ENCODE peak calls at places on chromosomes 4 and X, in four cellular contexts. B is GM12878, I is A549, R is GM23338. S is an unnamed sample.

GRCh38 chr4:154205471-154205870 is 286.1 kb downstream of the DCHS2 start:
- DNase-seq in R (no peak), B (no peak), I (no peak), S (peak; percentile 58)

GRCh38 chr4:75497133-75497532 is 17.1 kb downstream of the RCHY1 start:
- DNase-seq in R (no peak), I (no peak), B (no peak), S (no peak)

GRCh38 chrX:149829751-149830191 is 48.0 kb downstream of the MAGEA9 start:
- DNase-seq in I (no peak), R (peak; percentile 61), B (peak; percentile 35), S (no peak)

GRCh38 chr4:104879367-104879766 is 267.3 kb upstream of the TET2 start:
- DNase-seq in R (no peak), B (no peak), I (no peak), S (no peak)

GRCh38 chr4:1072830-1073446 is 40.4 kb downstream of the RNF212 start:
- DNase-seq in B (no peak), R (peak; percentile 68), I (peak; percentile 65), S (peak; percentile 77)

GRCh38 chr4:8439168-8439567 is 1.4 kb downstream of the ACOX3 start:
- DNase-seq in I (no peak), B (no peak), R (no peak), S (no peak)

GRCh38 chr4:18850763-18851331 is 829.3 kb upstream of the LCORL start:
- DNase-seq in R (no peak), I (no peak), B (no peak), S (no peak)

GRCh38 chr4:2867758-2868491 is 24.3 kb downstream of the ADD1 start:
- DNase-seq in B (no peak), R (peak; percentile 67), I (no peak), S (peak; percentile 64)

GRCh38 chr4:86594559-86595425 is 677 bp downstream of the PTPN13 start:
- DNase-seq in I (peak; percentile 21), R (peak; percentile 65), B (no peak), S (no peak)

GRCh38 chrX:3811331-3812311 is 98.2 kb upstream of the PRKX start:
- DNase-seq in R (peak; percentile 36), I (peak; percentile 40), B (peak; percentile 84), S (peak; percentile 21)

GRCh38 chrX:19790829-19791228 is 96.6 kb downstream of the SH3KBP1 start:
- DNase-seq in I (no peak), R (no peak), B (no peak), S (no peak)

GRCh38 chr4:106312377-106312776 is 3.6 kb downstream of the TBCK start:
- DNase-seq in B (no peak), I (no peak), R (no peak), S (no peak)

GRCh38 chr4:120733968-120734367 is 188.6 kb downstream of the PRDM5 start:
- DNase-seq in B (no peak), R (no peak), I (no peak), S (no peak)

DNA sequence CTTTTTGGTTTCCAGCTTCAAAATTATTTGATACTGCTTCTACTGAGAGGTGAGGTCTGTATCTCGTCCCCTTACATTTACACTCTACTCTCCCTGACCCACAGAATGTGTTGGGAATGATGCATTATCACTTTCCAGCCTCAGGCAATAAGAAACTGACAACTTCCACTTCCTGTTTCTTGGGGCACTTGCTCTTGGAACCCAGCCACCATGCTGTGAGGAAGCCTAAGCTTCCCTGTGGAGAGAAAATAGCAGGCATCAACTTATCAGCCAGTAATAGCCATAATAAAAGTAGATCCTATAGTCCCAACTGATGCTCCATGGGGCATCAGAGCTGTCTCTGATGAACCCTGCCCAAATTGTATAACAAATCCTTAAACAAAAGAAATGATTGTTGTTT is 32.6 kb downstream of the RELL1 start:
- DNase-seq in R (peak; percentile 48), I (no peak), B (no peak), S (no peak)
- TF ChIP-seq JUNB in R (no peak), I (no peak), B (no peak), S (no peak)

GRCh38 chrX:48938721-48939416 is 18.5 kb downstream of the OTUD5 start:
- DNase-seq in I (no peak), B (peak; percentile 84), R (no peak), S (no peak)
- TF ChIP-seq JUNB in I (no peak), B (no peak), R (no peak), S (no peak)

DNA sequence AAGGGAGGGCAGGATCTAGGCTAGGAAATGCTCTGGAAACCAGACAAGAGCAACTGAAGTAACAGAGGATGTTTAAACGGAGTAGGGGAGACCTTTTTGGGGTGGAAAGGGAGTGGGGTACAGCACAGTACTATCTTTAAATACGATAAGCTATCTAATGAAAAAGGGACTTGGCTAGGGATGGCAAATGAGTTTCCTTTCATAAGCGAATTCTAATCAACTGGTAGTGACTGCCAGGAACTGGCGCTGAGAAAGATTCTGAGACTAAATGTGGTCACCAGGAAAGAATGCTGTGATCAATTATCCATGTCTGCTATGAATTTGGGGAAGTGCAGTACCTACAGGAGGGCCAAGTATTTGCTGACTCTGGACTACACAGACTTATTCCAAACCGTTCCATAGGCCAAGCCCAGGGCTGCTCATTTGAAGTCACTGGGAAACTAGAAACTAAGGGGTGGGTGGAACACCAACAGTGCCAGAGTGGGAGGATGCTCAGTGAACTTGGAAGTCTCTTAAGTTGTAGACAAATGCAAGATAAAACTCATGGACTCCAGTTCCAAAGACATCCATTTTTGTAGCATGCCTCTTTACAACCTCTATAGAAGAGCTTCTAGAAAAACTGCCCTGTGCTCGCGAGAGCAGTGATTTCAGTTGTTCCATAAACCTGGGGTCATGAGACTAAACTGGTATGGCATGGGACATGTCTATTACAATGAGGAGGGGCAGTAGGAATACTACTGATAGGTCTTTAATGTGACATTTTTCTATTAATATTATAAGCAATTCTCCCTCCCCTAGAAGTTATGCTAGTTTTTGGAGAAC is 2.0 kb downstream of the TRAPPC2 start:
- DNase-seq in R (no peak), B (no peak), I (no peak), S (no peak)
- TF ChIP-seq JUNB in R (no peak), B (no peak), I (no peak), S (no peak)

GRCh38 chrX:12419591-12419990 is 281.3 kb downstream of the FRMPD4 start:
- DNase-seq in B (no peak), R (no peak), I (no peak), S (no peak)
- TF ChIP-seq JUNB in B (no peak), R (no peak), I (no peak), S (no peak)

DNA sequence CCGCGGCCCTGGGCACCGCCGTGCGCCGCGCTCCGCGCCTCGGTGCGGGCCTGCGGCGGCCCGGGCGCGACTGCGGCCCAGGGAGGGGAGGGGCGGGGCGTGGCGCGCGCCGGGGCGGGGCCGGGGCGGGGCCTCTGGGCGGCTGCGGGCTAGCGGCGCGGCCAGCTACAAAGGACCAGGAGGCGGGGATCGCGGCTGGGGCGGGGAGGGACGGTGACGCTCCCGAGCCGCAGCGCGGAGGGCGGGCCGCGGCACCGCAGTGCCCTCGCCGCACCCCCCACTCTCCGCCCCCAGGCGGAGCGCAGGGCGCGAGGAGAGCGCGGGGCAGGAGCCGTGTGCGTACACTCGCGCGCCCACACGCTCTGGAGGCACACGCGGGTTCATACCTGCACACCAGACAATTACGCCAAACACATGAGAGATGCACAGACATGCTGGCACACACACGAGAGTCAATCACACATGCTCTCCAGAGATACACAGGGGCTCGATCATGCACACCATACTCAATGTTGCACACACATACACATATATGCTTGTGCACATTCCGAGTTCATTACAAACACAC is at the start of gene CRMP1:
- DNase-seq in B (no peak), R (peak; percentile 85), I (no peak), S (no peak)
- TF ChIP-seq JUNB in B (no peak), R (no peak), I (no peak), S (no peak)

GRCh38 chr4:95550566-95550965 is 1.8 kb upstream of the UNC5C start:
- DNase-seq in R (no peak), I (no peak), B (no peak), S (no peak)

GRCh38 chr4:95546866-95547707 is 1.7 kb downstream of the UNC5C start:
- DNase-seq in I (no peak), B (no peak), R (peak; percentile 53), S (no peak)

GRCh38 chr4:95547708-95548471 is 883 bp downstream of the UNC5C start:
- DNase-seq in R (peak; percentile 65), B (no peak), I (no peak), S (no peak)

GRCh38 chr4:95549246-95550138 is 719 bp upstream of the UNC5C start:
- DNase-seq in R (peak; percentile 60), I (no peak), B (peak; percentile 38), S (no peak)

GRCh38 chr4:95548738-95549245 is at the start of gene UNC5C:
- DNase-seq in I (no peak), R (peak; percentile 77), B (no peak), S (no peak)
- TF ChIP-seq JUNB in I (no peak), R (no peak), B (no peak), S (no peak)